ENCODE peak calls at places on chromosomes 7 and 10, in eight cellular contexts. X, W, B, H, D, N, F and R are unnamed samples.

GRCh38 chr7:47771301-47771989 is 176.8 kb downstream of the PKD1L1 start:
- DNase-seq in X (no peak), W (peak), B (no peak), H (peak), D (no peak), N (no peak), F (no peak), R (peak)

GRCh38 chr7:46515844-46516590 is 594.9 kb upstream of the IGFBP3 start:
- DNase-seq in X (no peak), W (peak), B (no peak), H (no peak), D (no peak), N (no peak), F (no peak), R (peak)

GRCh38 chr7:80870806-80871205 is 48.0 kb downstream of the SEMA3C start:
- DNase-seq in X (no peak), W (peak), B (no peak), H (no peak), D (no peak), N (no peak), F (no peak), R (no peak)

GRCh38 chr10:101218423-101219136 is 10.7 kb downstream of the LBX1 start:
- DNase-seq in X (no peak), W (no peak), B (no peak), H (no peak), D (no peak), N (no peak), F (no peak), R (no peak)

GRCh38 chr7:154864531-154864908 is 138.4 kb downstream of the PAXIP1 start:
- DNase-seq in X (no peak), W (no peak), B (no peak), H (no peak), D (no peak), N (no peak), F (no peak), R (no peak)

GRCh38 chr10:6145414-6145978 is 56.7 kb downstream of the RBM17 start:
- DNase-seq in X (no peak), W (no peak), B (no peak), H (no peak), D (no peak), N (no peak), F (no peak), R (no peak)

GRCh38 chr7:34153680-34154270 is 248.4 kb downstream of the BMPER start:
- DNase-seq in X (no peak), W (no peak), B (no peak), H (no peak), D (no peak), N (no peak), F (no peak), R (no peak)

GRCh38 chr10:127911218-127911866 is 4.4 kb downstream of the PTPRE start:
- DNase-seq in X (no peak), W (no peak), B (no peak), H (no peak), D (no peak), N (no peak), F (no peak), R (no peak)

GRCh38 chr10:61942997-61943457 is 41.5 kb downstream of the ARID5B start:
- DNase-seq in X (no peak), W (peak), B (no peak), H (peak), D (no peak), N (peak), F (no peak), R (peak)

GRCh38 chr7:42722726-42723125 is 189.1 kb downstream of the C7orf25 start:
- DNase-seq in X (no peak), W (no peak), B (no peak), H (no peak), D (no peak), N (no peak), F (no peak), R (no peak)

GRCh38 chr10:92942226-92942625 is 93.9 kb downstream of the EXOC6 start:
- DNase-seq in X (no peak), W (no peak), B (no peak), H (no peak), D (no peak), N (no peak), F (no peak), R (no peak)

GRCh38 chr7:66952343-66953043 is 31.5 kb downstream of the TMEM248 start:
- DNase-seq in X (no peak), W (peak), B (no peak), H (peak), D (no peak), N (no peak), F (no peak), R (peak)

GRCh38 chr7:2168612-2169312 is 64.0 kb downstream of the MAD1L1 start:
- DNase-seq in X (no peak), W (no peak), B (no peak), H (no peak), D (no peak), N (no peak), F (peak), R (no peak)

GRCh38 chr7:98754041-98754479 is 115.8 kb downstream of the TMEM130 start:
- DNase-seq in X (no peak), W (peak), B (no peak), H (no peak), D (no peak), N (no peak), F (no peak), R (peak)

GRCh38 chr7:15178065-15178464 is 275.5 kb upstream of the DGKB start:
- DNase-seq in X (no peak), W (no peak), B (no peak), H (no peak), D (no peak), N (no peak), F (no peak), R (no peak)

GRCh38 chr7:66013938-66014337 is 31.9 kb upstream of the GUSB start:
- DNase-seq in X (no peak), W (no peak), B (no peak), H (peak), D (no peak), N (no peak), F (no peak), R (peak)

GRCh38 chr7:80719261-80719660 is 80.8 kb downstream of the CD36 start:
- DNase-seq in X (no peak), W (peak), B (no peak), H (peak), D (no peak), N (no peak), F (no peak), R (no peak)

GRCh38 chr7:144548556-144548955 is 145.1 kb upstream of the NOBOX start:
- DNase-seq in X (no peak), W (no peak), B (no peak), H (no peak), D (no peak), N (no peak), F (no peak), R (no peak)

GRCh38 chr10:46530249-46531186 is 25.9 kb downstream of the GPRIN2 start:
- DNase-seq in X (no peak), W (no peak), B (no peak), H (peak), D (no peak), N (no peak), F (no peak), R (peak)

GRCh38 chr7:101932053-101932452 is 114.6 kb downstream of the CUX1 start:
- DNase-seq in X (no peak), W (no peak), B (no peak), H (no peak), D (no peak), N (no peak), F (no peak), R (no peak)

GRCh38 chr10:103480521-103480920 is 1.5 kb upstream of the CALHM3 start:
- DNase-seq in X (no peak), W (peak), B (no peak), H (peak), D (no peak), N (no peak), F (no peak), R (no peak)

GRCh38 chr10:114405011-114405350 is 679 bp upstream of the AFAP1L2 start:
- DNase-seq in X (no peak), W (no peak), B (no peak), H (no peak), D (no peak), N (no peak), F (no peak), R (no peak)

GRCh38 chr7:47579458-47579857 is 2.5 kb downstream of the TNS3 start:
- DNase-seq in X (no peak), W (no peak), B (no peak), H (no peak), D (no peak), N (no peak), F (no peak), R (no peak)

GRCh38 chr7:125695631-125696030 is 766.0 kb upstream of the POT1 start:
- DNase-seq in X (no peak), W (no peak), B (no peak), H (no peak), D (no peak), N (no peak), F (no peak), R (no peak)

GRCh38 chr10:86857097-86857825 is 100.2 kb downstream of the MMRN2 start:
- DNase-seq in X (no peak), W (no peak), B (no peak), H (peak), D (no peak), N (no peak), F (no peak), R (no peak)

GRCh38 chr7:107327986-107328569 is 141.8 kb upstream of the GPR22 start:
- DNase-seq in X (no peak), W (no peak), B (no peak), H (peak), D (no peak), N (no peak), F (no peak), R (no peak)